ENCODE peak calls at places on chromosomes 13 and 19, in five cellular contexts. J is HepG2, T is H1, K is HCT116, E is NT2/D1. P is an unnamed sample.

GRCh38 chr13:95784891-95785290 is 108.0 kb downstream of the DNAJC3 start:
- DNase-seq in T (no peak), E (no peak), K (no peak), J (no peak), P (no peak)

GRCh38 chr13:27293051-27293691 is 22.5 kb downstream of the RASL11A start:
- DNase-seq in E (no peak), T (no peak), J (no peak), K (no peak), P (no peak)

GRCh38 chr13:83184819-83185218 is 697.5 kb downstream of the SLITRK1 start:
- DNase-seq in E (no peak), J (no peak), K (no peak), T (no peak), P (no peak)

GRCh38 chr13:34044041-34044440 is 226.1 kb downstream of the RFC3 start:
- DNase-seq in K (no peak), E (no peak), T (no peak), J (no peak), P (no peak)

GRCh38 chr13:20969182-20969581 is 66.6 kb upstream of the XPO4 start:
- DNase-seq in K (peak), T (no peak), E (no peak), J (no peak), P (no peak)

GRCh38 chr19:14081797-14082674 is 3.5 kb downstream of the C19orf67 start:
- DNase-seq in E (no peak), J (no peak), T (no peak), K (no peak), P (peak)

GRCh38 chr19:1734328-1734966 is 18.9 kb upstream of the ONECUT3 start:
- DNase-seq in K (no peak), E (no peak), J (no peak), T (no peak), P (no peak)

GRCh38 chr13:113526466-113527220 is 36.1 kb upstream of the DCUN1D2 start:
- DNase-seq in J (no peak), K (no peak), E (no peak), T (no peak), P (no peak)

GRCh38 chr19:6018786-6019185 is 40.8 kb upstream of the RANBP3 start:
- DNase-seq in J (no peak), E (no peak), K (no peak), T (peak), P (peak)

GRCh38 chr19:45030825-45031224 is 8.0 kb upstream of the CLASRP start:
- DNase-seq in T (no peak), K (no peak), J (no peak), E (no peak), P (no peak)

GRCh38 chr19:45976180-45976579 is 2.5 kb upstream of the NOVA2 start:
- DNase-seq in K (no peak), T (no peak), E (no peak), J (no peak), P (peak)

GRCh38 chr13:101397742-101398141 is 18.6 kb downstream of the NALCN start:
- DNase-seq in J (no peak), E (no peak), T (no peak), K (no peak), P (no peak)

GRCh38 chr19:29404951-29405727 is 120.7 kb upstream of the VSTM2B start:
- DNase-seq in J (no peak), T (peak), K (no peak), E (peak), P (no peak)

GRCh38 chr19:15251749-15252397 is 19.6 kb upstream of the EPHX3 start:
- DNase-seq in E (peak), K (no peak), T (peak), J (peak), P (peak)

GRCh38 chr19:47155141-47155540 is 24.5 kb downstream of the SAE1 start:
- DNase-seq in T (no peak), K (no peak), J (no peak), E (no peak), P (no peak)

GRCh38 chr13:87867426-87867825 is 196.3 kb downstream of the SLITRK5 start:
- DNase-seq in T (no peak), E (no peak), J (no peak), K (no peak), P (no peak)

GRCh38 chr13:68047889-68048288 is 817.8 kb upstream of the PCDH9 start:
- DNase-seq in K (no peak), E (no peak), T (no peak), J (no peak), P (no peak)

GRCh38 chr13:44974056-44974798 is 15.0 kb downstream of the NUFIP1 start:
- DNase-seq in T (no peak), J (no peak), K (no peak), E (no peak), P (no peak)

GRCh38 chr13:80251403-80251802 is 89.5 kb downstream of the SPRY2 start:
- DNase-seq in E (no peak), K (no peak), T (no peak), J (no peak), P (no peak)

GRCh38 chr19:48686103-48686502 is 9.7 kb upstream of the FUT2 start:
- DNase-seq in T (no peak), J (peak), E (no peak), K (no peak), P (no peak)

GRCh38 chr19:48680436-48681126 is 7.8 kb upstream of the NTN5 start:
- DNase-seq in J (no peak), T (no peak), E (no peak), K (no peak), P (no peak)

GRCh38 chr19:48681127-48681470 is 8.3 kb upstream of the NTN5 start:
- DNase-seq in K (no peak), J (no peak), E (no peak), T (no peak), P (peak)

GRCh38 chr19:48685583-48685982 is 10.2 kb upstream of the FUT2 start:
- DNase-seq in E (no peak), K (no peak), T (no peak), J (peak), P (no peak)

DNA sequence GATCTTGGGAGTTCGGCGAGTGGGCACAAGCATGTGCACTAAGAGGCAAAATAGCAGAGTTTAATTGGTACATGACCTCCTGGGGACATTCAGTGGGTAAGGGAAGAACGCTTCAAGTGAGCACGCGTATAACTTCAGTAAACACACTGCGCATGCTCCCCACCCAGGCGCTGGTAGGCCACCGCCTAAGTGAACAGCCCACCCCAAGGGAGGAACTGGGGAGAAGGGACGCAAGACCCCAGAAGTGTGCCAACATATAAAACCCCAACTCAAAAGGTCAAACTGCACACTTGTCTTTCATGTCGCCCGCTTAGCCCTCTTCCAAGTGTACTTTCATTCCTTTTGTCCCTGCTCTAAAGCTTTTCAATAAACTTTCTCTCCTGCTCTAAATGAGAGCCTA is 10.5 kb upstream of the NTN5 start:
- DNase-seq in K (no peak), T (no peak), E (no peak), J (no peak), P (no peak)
- TF ChIP-seq ZNF274 in K (no peak), T (no peak), E (no peak), J (no peak), P (no peak)

GRCh38 chr13:73210218-73210883 is 151.5 kb downstream of the KLF5 start:
- DNase-seq in E (no peak), K (peak), T (no peak), J (peak), P (no peak)
- TF ChIP-seq ZNF274 in E (no peak), K (no peak), T (no peak), J (no peak), P (no peak)

GRCh38 chr19:32450217-32450616 is 44.6 kb downstream of the DPY19L3 start:
- DNase-seq in J (no peak), K (no peak), E (no peak), T (no peak), P (no peak)

GRCh38 chr19:32457540-32457939 is 52.0 kb downstream of the DPY19L3 start:
- DNase-seq in T (no peak), K (no peak), J (no peak), E (no peak), P (no peak)

GRCh38 chr19:32456406-32456805 is 50.8 kb downstream of the DPY19L3 start:
- DNase-seq in K (no peak), J (no peak), T (no peak), E (no peak), P (no peak)

GRCh38 chr19:32458500-32459123 is 53.0 kb downstream of the DPY19L3 start:
- DNase-seq in J (no peak), E (no peak), T (no peak), K (no peak), P (no peak)

DNA sequence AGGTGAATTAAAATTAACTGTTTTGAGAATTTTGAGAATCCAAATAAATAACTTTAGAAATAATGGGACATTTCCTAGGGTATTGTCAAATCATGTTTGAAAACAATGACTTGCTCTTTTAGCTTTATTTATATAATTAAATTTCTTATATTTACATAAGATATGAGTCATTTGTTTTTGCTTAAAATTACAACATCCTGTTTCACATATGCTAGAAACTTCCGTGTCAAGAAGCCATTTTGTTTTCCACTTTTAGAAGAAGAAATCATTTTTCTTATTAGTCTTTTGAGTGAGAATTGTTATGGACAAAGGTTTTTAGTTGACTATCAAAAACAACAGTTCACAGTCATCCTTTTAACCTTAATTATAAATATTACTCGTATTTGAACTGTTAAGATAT is 48.2 kb downstream of the DPY19L3 start:
- DNase-seq in J (no peak), T (no peak), K (no peak), E (no peak), P (no peak)
- TF ChIP-seq ZNF274 in J (no peak), T (no peak), K (no peak), E (no peak), P (no peak)

GRCh38 chr13:43129021-43129420 is 105.6 kb downstream of the DNAJC15 start:
- DNase-seq in E (no peak), J (no peak), T (no peak), K (no peak), P (no peak)
- TF ChIP-seq ZNF274 in E (no peak), J (no peak), T (no peak), K (no peak), P (no peak)

P was measured in K562.